ENCODE peak calls at places on chromosomes 7 and 10, in six cellular contexts. W, A, O, Q, P and Y are unnamed samples.

GRCh38 chr7:2818653-2819052 is 25.5 kb downstream of the GNA12 start:
- DNase-seq in W (no peak), A (no peak), O (no peak), Q (no peak), P (no peak), Y (no peak)

GRCh38 chr10:99346247-99346646 is 17.1 kb downstream of the CNNM1 start:
- DNase-seq in W (no peak), A (peak), O (no peak), Q (peak), P (no peak), Y (no peak)

GRCh38 chr7:113636727-113637421 is 281.9 kb downstream of the PPP1R3A start:
- DNase-seq in W (no peak), A (peak), O (no peak), Q (no peak), P (no peak), Y (no peak)

GRCh38 chr10:125144693-125145623 is 15.4 kb downstream of the CTBP2 start:
- DNase-seq in W (no peak), A (peak), O (peak), Q (peak), P (peak), Y (peak)

GRCh38 chr10:114925675-114926204 is 12.3 kb upstream of the TRUB1 start:
- DNase-seq in W (no peak), A (peak), O (no peak), Q (peak), P (no peak), Y (peak)

GRCh38 chr7:130918129-130919052 is 184.4 kb upstream of the KLF14 start:
- DNase-seq in W (no peak), A (peak), O (no peak), Q (peak), P (no peak), Y (no peak)

GRCh38 chr10:101895781-101896180 is 52.2 kb upstream of the KCNIP2 start:
- DNase-seq in W (no peak), A (no peak), O (no peak), Q (no peak), P (no peak), Y (no peak)

GRCh38 chr7:133130166-133130565 is 48.3 kb upstream of the CHCHD3 start:
- DNase-seq in W (no peak), A (no peak), O (no peak), Q (no peak), P (no peak), Y (no peak)

GRCh38 chr7:131222171-131222570 is 105.5 kb upstream of the MKLN1 start:
- DNase-seq in W (no peak), A (no peak), O (no peak), Q (no peak), P (no peak), Y (no peak)

GRCh38 chr10:117075064-117075463 is 63.0 kb downstream of the VAX1 start:
- DNase-seq in W (no peak), A (peak), O (no peak), Q (peak), P (no peak), Y (peak)

GRCh38 chr10:4662576-4663161 is 163.3 kb upstream of the AKR1E2 start:
- DNase-seq in W (no peak), A (no peak), O (no peak), Q (peak), P (no peak), Y (peak)

GRCh38 chr10:91339729-91340128 is 70.4 kb upstream of the HECTD2 start:
- DNase-seq in W (no peak), A (no peak), O (no peak), Q (no peak), P (no peak), Y (no peak)

GRCh38 chr10:93071177-93071472 is 2.6 kb upstream of the CYP26A1 start:
- DNase-seq in W (no peak), A (no peak), O (no peak), Q (no peak), P (no peak), Y (no peak)

GRCh38 chr10:78981970-78982281 is 86.8 kb upstream of the ZMIZ1 start:
- DNase-seq in W (no peak), A (no peak), O (peak), Q (no peak), P (no peak), Y (peak)

GRCh38 chr10:83835948-83836641 is 303.2 kb upstream of the GHITM start:
- DNase-seq in W (no peak), A (no peak), O (no peak), Q (no peak), P (no peak), Y (no peak)

GRCh38 chr7:17301491-17302101 is 3.1 kb downstream of the AHR start:
- DNase-seq in W (no peak), A (peak), O (no peak), Q (peak), P (no peak), Y (no peak)

GRCh38 chr10:71627230-71627939 is 92.2 kb downstream of the C10orf105 start:
- DNase-seq in W (no peak), A (no peak), O (no peak), Q (no peak), P (no peak), Y (no peak)

GRCh38 chr7:2522780-2523433 is 3.3 kb downstream of the LFNG start:
- DNase-seq in W (peak), A (no peak), O (peak), Q (no peak), P (no peak), Y (peak)

GRCh38 chr10:15795000-15795792 is 65.1 kb downstream of the MINDY3 start:
- DNase-seq in W (no peak), A (no peak), O (no peak), Q (no peak), P (no peak), Y (no peak)

GRCh38 chr10:15461353-15462108 is 90.4 kb upstream of the FAM171A1 start:
- DNase-seq in W (no peak), A (peak), O (no peak), Q (peak), P (no peak), Y (no peak)

GRCh38 chr10:62585211-62585758 is 211.1 kb downstream of the ZNF365 start:
- DNase-seq in W (no peak), A (peak), O (no peak), Q (peak), P (no peak), Y (no peak)

GRCh38 chr10:6070647-6071046 is 8.5 kb upstream of the IL2RA start:
- DNase-seq in W (no peak), A (no peak), O (no peak), Q (no peak), P (no peak), Y (no peak)

GRCh38 chr7:99193527-99194214 is 14.2 kb downstream of the KPNA7 start:
- DNase-seq in W (no peak), A (peak), O (no peak), Q (no peak), P (no peak), Y (no peak)

DNA sequence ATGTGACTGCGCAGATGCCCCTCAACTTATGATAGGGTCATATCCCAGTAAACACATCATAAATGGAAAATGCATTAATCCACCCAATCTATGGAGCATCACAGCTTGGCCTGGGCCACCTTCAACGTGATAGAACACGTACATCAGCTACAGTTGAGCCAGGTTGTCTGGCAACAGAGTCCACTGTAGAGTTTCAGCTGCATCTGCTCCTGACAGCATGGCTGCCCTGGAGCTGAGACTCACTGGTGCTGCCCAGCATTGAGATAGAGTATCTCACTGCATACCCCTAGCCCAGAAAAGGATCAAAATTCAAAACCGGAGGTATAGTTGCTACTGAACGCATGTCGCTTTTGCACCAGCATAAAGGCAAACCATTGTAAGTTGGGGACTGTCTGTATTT is 437.7 kb upstream of the MKI67 start:
- DNase-seq in W (no peak), A (no peak), O (no peak), Q (no peak), P (peak), Y (no peak)
- H2BK15ac ChIP-seq in W (no peak), A (no peak), O (no peak), Q (no peak), P (no peak), Y (no peak)

GRCh38 chr7:46026741-46027140 is 105.7 kb upstream of the IGFBP3 start:
- DNase-seq in W (no peak), A (no peak), O (no peak), Q (no peak), P (no peak), Y (no peak)
- H3K4me2 ChIP-seq in W (no peak), A (no peak), O (no peak), Q (no peak), P (no peak), Y (no peak)

DNA sequence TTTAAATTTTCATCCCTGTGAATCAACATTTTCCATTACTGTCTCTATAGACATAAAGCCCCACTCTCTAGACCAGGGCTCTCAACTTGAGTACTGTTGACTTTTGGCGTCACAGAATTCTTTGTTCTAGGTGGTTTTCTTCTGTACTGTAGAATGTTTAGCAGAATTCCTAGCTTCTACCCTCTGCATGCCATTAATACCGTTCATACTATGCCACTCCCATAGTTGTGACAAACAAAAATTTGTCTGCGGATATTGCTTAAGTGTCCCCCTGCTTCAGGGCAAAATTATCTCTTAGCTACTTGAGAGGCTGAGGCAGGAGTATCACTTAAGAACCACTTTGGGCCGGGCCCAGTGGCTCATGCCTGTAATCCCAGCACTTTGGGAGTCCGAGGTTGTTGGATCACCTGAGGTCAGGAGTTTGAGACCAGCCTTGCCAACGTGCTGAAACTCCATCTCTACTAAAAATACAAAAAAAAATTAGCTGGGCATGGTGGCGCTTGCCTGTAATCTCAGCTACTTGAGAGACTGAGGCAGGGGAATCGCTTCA is 57.3 kb upstream of the NRG3 start:
- DNase-seq in W (no peak), A (no peak), O (no peak), Q (no peak), P (no peak), Y (peak)
- H2BK15ac ChIP-seq in W (no peak), A (no peak), O (no peak), Q (no peak), P (no peak), Y (no peak)

DNA sequence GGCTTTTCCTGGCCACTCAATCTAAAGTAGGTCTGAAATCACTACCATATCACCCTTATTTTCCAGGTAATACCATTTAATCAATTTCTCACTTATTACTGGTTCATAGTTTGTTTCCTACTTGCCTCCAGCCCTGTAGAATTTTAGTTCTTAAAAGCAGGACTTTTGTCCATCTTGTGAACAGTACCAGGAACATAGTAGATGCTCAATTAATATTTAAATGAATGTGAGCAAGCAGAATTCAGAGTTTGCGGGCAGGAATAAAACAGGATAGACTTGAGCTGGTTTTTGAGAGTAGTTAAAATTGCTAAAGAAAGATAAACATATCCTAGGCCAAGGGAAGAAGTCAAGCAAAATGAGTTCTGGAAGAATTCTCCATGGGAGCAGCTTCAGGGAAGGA is 77.9 kb downstream of the ANK3 start:
- DNase-seq in W (no peak), A (no peak), O (no peak), Q (no peak), P (no peak), Y (no peak)
- H3K4me2 ChIP-seq in W (no peak), A (no peak), O (no peak), Q (no peak), P (no peak), Y (no peak)

GRCh38 chr7:116598278-116598677 is 73.4 kb downstream of the CAV1 start:
- DNase-seq in W (no peak), A (no peak), O (no peak), Q (no peak), P (no peak), Y (peak)

GRCh38 chr7:116598846-116599245 is 73.2 kb upstream of the MET start:
- DNase-seq in W (no peak), A (no peak), O (no peak), Q (no peak), P (no peak), Y (no peak)

GRCh38 chr7:116607299-116607698 is 64.7 kb upstream of the MET start:
- DNase-seq in W (no peak), A (no peak), O (no peak), Q (no peak), P (no peak), Y (no peak)

GRCh38 chr7:116597384-116597783 is 72.5 kb downstream of the CAV1 start:
- DNase-seq in W (no peak), A (no peak), O (no peak), Q (no peak), P (no peak), Y (no peak)

DNA sequence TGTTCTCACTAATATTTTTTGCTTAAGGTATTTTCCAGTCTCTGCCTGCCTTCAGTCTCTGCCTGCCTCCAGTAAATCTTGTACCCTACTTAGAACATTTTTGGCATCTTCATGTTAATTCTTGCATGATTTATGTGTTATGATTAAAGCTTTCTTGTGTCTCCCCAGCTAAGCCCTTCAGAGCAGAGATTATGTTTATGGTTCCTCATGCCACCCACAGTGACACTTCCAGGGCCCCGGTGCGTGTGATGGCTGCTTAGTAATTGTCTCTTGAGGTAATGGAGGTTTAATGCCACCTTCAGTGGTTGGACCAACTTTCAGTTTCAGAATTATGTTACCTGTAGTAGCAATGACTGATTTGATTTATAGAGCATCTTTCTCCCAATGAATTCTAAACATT is 70.6 kb upstream of the MET start:
- DNase-seq in W (no peak), A (no peak), O (no peak), Q (no peak), P (no peak), Y (no peak)
- H2BK15ac ChIP-seq in W (no peak), A (no peak), O (no peak), Q (no peak), P (no peak), Y (no peak)